ENCODE peak calls at places on chromosome 21, in seven cellular contexts. L, T, O, E, J, H and P are unnamed samples.

GRCh38 chr21:38170283-38170682 is 86.5 kb upstream of the KCNJ15 start:
- DNase-seq in L (peak; percentile 36), T (no peak), O (peak; percentile 54), E (no peak), J (peak; percentile 21), H (no peak), P (no peak)

GRCh38 chr21:40830836-40831235 is 16.1 kb downstream of the DSCAM start:
- DNase-seq in L (no peak), T (no peak), O (no peak), E (no peak), J (no peak), H (no peak), P (no peak)

GRCh38 chr21:31338892-31339368 is 5.1 kb downstream of the TIAM1 start:
- DNase-seq in L (no peak), T (no peak), O (no peak), E (no peak), J (no peak), H (no peak), P (no peak)

GRCh38 chr21:39003982-39004775 is 179.1 kb downstream of the PSMG1 start:
- DNase-seq in L (peak; percentile 67), T (no peak), O (no peak), E (no peak), J (no peak), H (no peak), P (no peak)

GRCh38 chr21:38267136-38267535 is 10.3 kb downstream of the KCNJ15 start:
- DNase-seq in L (no peak), T (no peak), O (no peak), E (no peak), J (no peak), H (no peak), P (no peak)

GRCh38 chr21:27202301-27202700 is 235.4 kb upstream of the ADAMTS5 start:
- DNase-seq in L (no peak), T (no peak), O (no peak), E (no peak), J (no peak), H (no peak), P (no peak)

GRCh38 chr21:29217818-29218252 is 80.9 kb upstream of the BACH1 start:
- DNase-seq in L (peak; percentile 95), T (no peak), O (no peak), E (no peak), J (no peak), H (no peak), P (no peak)

GRCh38 chr21:38729745-38730401 is 75.9 kb upstream of the ETS2 start:
- DNase-seq in L (no peak), T (no peak), O (no peak), E (no peak), J (no peak), H (no peak), P (no peak)

GRCh38 chr21:8997011-8997440 is 1524.4 kb upstream of the TPTE start:
- DNase-seq in L (no peak), T (no peak), O (no peak), E (no peak), J (no peak), H (no peak), P (no peak)

GRCh38 chr21:43824883-43825609 is 35.7 kb downstream of the RRP1 start:
- DNase-seq in L (no peak), T (peak; percentile 7), O (no peak), E (no peak), J (no peak), H (no peak), P (no peak)

GRCh38 chr21:40215941-40216340 is 348.7 kb downstream of the PCP4 start:
- DNase-seq in L (no peak), T (no peak), O (no peak), E (no peak), J (no peak), H (no peak), P (no peak)

GRCh38 chr21:34129039-34129891 is 55.9 kb downstream of the MRPS6 start:
- DNase-seq in L (peak; percentile 91), T (peak; percentile 84), O (no peak), E (peak; percentile 74), J (no peak), H (no peak), P (no peak)

GRCh38 chr21:44065428-44065827 is 41.8 kb upstream of the PWP2 start:
- DNase-seq in L (peak; percentile 63), T (no peak), O (no peak), E (no peak), J (peak; percentile 60), H (peak; percentile 72), P (no peak)

GRCh38 chr21:28737671-28738279 is 254.9 kb downstream of the LTN1 start:
- DNase-seq in L (peak; percentile 56), T (no peak), O (no peak), E (no peak), J (no peak), H (no peak), P (no peak)

GRCh38 chr21:43323244-43324005 is 103.5 kb downstream of the SIK1 start:
- DNase-seq in L (no peak), T (peak; percentile 88), O (peak; percentile 81), E (no peak), J (no peak), H (no peak), P (no peak)

GRCh38 chr21:43893536-43894205 is 28.6 kb downstream of the AGPAT3 start:
- DNase-seq in L (peak; percentile 15), T (peak; percentile 27), O (peak; percentile 51), E (no peak), J (peak; percentile 70), H (peak; percentile 58), P (peak; percentile 63)

GRCh38 chr21:37119421-37120218 is 46.6 kb downstream of the TTC3 start:
- DNase-seq in L (peak; percentile 51), T (no peak), O (no peak), E (no peak), J (no peak), H (no peak), P (no peak)

GRCh38 chr21:23695449-23695848 is 1911.8 kb downstream of the MRPL39 start:
- DNase-seq in L (no peak), T (no peak), O (no peak), E (no peak), J (no peak), H (no peak), P (no peak)

GRCh38 chr21:23699402-23699801 is 1907.9 kb downstream of the MRPL39 start:
- DNase-seq in L (no peak), T (no peak), O (no peak), E (no peak), J (no peak), H (no peak), P (no peak)

GRCh38 chr21:23694396-23694795 is 1912.9 kb downstream of the MRPL39 start:
- DNase-seq in L (no peak), T (no peak), O (no peak), E (no peak), J (no peak), H (no peak), P (no peak)
- TF ChIP-seq CTCF in L (no peak), T (no peak), O (no peak), E (no peak), J (no peak), H (no peak), P (no peak)

GRCh38 chr21:25360593-25360992 is 246.7 kb downstream of the MRPL39 start:
- DNase-seq in L (no peak), T (no peak), O (no peak), E (no peak), J (no peak), H (no peak), P (no peak)
- TF ChIP-seq CTCF in L (peak; percentile 22), T (no peak), O (no peak), E (no peak), J (peak; percentile 5), H (no peak), P (peak; percentile 15)

GRCh38 chr21:42012763-42013329 is 2.7 kb upstream of the ZBTB21 start:
- DNase-seq in L (no peak), T (no peak), O (no peak), E (no peak), J (no peak), H (no peak), P (no peak)

GRCh38 chr21:42009831-42010506 is at the start of gene ZBTB21:
- DNase-seq in L (peak; percentile 98), T (peak; percentile 99), O (peak; percentile 98), E (peak; percentile 99), J (peak; percentile 98), H (peak; percentile 96), P (peak; percentile 97)

GRCh38 chr21:42012344-42012743 is 2.2 kb upstream of the ZBTB21 start:
- DNase-seq in L (no peak), T (no peak), O (no peak), E (no peak), J (no peak), H (no peak), P (no peak)

GRCh38 chr21:42009018-42009830 is 936 bp downstream of the ZBTB21 start:
- DNase-seq in L (peak; percentile 32), T (peak; percentile 83), O (no peak), E (peak; percentile 92), J (peak; percentile 52), H (peak; percentile 50), P (peak; percentile 50)

GRCh38 chr21:42010507-42011493 is 640 bp upstream of the ZBTB21 start:
- DNase-seq in L (peak; percentile 13), T (peak; percentile 74), O (peak; percentile 42), E (peak; percentile 89), J (peak; percentile 44), H (peak; percentile 62), P (peak; percentile 60)
- TF ChIP-seq CTCF in L (no peak), T (no peak), O (no peak), E (peak; percentile 6), J (no peak), H (peak; percentile 26), P (peak; percentile 32)

GRCh38 chr21:25607151-25607811 is at the start of gene MRPL39:
- DNase-seq in L (peak; percentile 93), T (peak; percentile 88), O (peak; percentile 88), E (peak; percentile 95), J (peak; percentile 90), H (peak; percentile 96), P (peak; percentile 92)
- TF ChIP-seq CTCF in L (peak; percentile 71), T (peak; percentile 23), O (peak; percentile 50), E (peak; percentile 54), J (peak; percentile 77), H (peak; percentile 82), P (peak; percentile 88)

DNA sequence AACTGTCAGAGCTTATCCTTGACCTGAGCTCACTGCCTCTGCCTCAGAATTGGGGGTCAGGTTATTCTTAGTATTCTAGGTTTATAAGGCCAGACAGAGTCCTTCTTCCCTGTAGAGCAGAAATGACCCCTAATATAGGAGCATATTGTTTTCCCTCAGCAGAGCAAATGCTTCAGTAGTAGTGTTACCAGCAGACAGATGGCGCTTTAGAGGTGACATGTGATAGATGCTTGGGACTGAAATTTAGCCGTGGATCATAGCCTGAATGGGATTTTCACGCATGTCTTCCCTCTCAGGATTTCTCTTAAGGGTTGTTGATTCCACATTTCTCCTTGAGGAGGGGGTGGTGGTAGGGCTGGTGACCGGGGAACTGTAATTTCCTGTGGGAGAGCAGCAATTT is 24.5 kb downstream of the ADARB1 start:
- DNase-seq in L (peak; percentile 23), T (no peak), O (no peak), E (no peak), J (peak; percentile 66), H (peak; percentile 64), P (peak; percentile 61)
- TF ChIP-seq CTCF in L (peak; percentile 43), T (no peak), O (no peak), E (peak; percentile 21), J (peak; percentile 50), H (peak; percentile 53), P (peak; percentile 64)